ENCODE peak calls at places on chromosomes 16 and 17, in eight cellular contexts. One of them, this sample, is unnamed.

GRCh38 chr16:69150146-69150865 is 17.9 kb downstream of the UTP4 start:
- DNase-seq in amniotic stem cell: peak; percentile 39
- DNase-seq in cardiac muscle cell: peak; percentile 88
- DNase-seq in Caki2: peak; percentile 44
- DNase-seq in Peyer's patch: peak; percentile 46
- DNase-seq in naive thymus-derived CD8-positive, alpha-beta T cell: peak; percentile 15
- DNase-seq in psoas muscle: no peak
- DNase-seq in neural crest cell: peak; percentile 53
- DNase-seq in this sample: peak; percentile 60

GRCh38 chr17:17484451-17484899 is 7.7 kb downstream of the MED9 start:
- DNase-seq in amniotic stem cell: no peak
- DNase-seq in cardiac muscle cell: no peak
- DNase-seq in Caki2: no peak
- DNase-seq in Peyer's patch: no peak
- DNase-seq in naive thymus-derived CD8-positive, alpha-beta T cell: no peak
- DNase-seq in psoas muscle: no peak
- DNase-seq in neural crest cell: no peak
- DNase-seq in this sample: no peak

GRCh38 chr17:34503804-34504203 is 75.6 kb upstream of the TMEM132E start:
- DNase-seq in amniotic stem cell: no peak
- DNase-seq in cardiac muscle cell: no peak
- DNase-seq in Caki2: no peak
- DNase-seq in Peyer's patch: peak; percentile 17
- DNase-seq in naive thymus-derived CD8-positive, alpha-beta T cell: no peak
- DNase-seq in psoas muscle: peak; percentile 16
- DNase-seq in neural crest cell: no peak
- DNase-seq in this sample: no peak

GRCh38 chr16:76749780-76750375 is 441.1 kb upstream of the MON1B start:
- DNase-seq in amniotic stem cell: no peak
- DNase-seq in cardiac muscle cell: no peak
- DNase-seq in Caki2: no peak
- DNase-seq in Peyer's patch: no peak
- DNase-seq in naive thymus-derived CD8-positive, alpha-beta T cell: no peak
- DNase-seq in psoas muscle: no peak
- DNase-seq in neural crest cell: no peak
- DNase-seq in this sample: no peak

GRCh38 chr16:28193530-28194423 is 18.0 kb downstream of the XPO6 start:
- DNase-seq in amniotic stem cell: peak; percentile 68
- DNase-seq in cardiac muscle cell: no peak
- DNase-seq in Caki2: peak; percentile 64
- DNase-seq in Peyer's patch: no peak
- DNase-seq in naive thymus-derived CD8-positive, alpha-beta T cell: peak; percentile 34
- DNase-seq in psoas muscle: peak; percentile 19
- DNase-seq in neural crest cell: no peak
- DNase-seq in this sample: no peak

GRCh38 chr16:56860226-56861020 is 4.6 kb upstream of the SLC12A3 start:
- DNase-seq in amniotic stem cell: no peak
- DNase-seq in cardiac muscle cell: no peak
- DNase-seq in Caki2: no peak
- DNase-seq in Peyer's patch: peak; percentile 63
- DNase-seq in naive thymus-derived CD8-positive, alpha-beta T cell: no peak
- DNase-seq in psoas muscle: no peak
- DNase-seq in neural crest cell: no peak
- DNase-seq in this sample: no peak

GRCh38 chr17:78673395-78673794 is 96.2 kb upstream of the DNAH17 start:
- DNase-seq in amniotic stem cell: no peak
- DNase-seq in cardiac muscle cell: no peak
- DNase-seq in Caki2: no peak
- DNase-seq in Peyer's patch: no peak
- DNase-seq in naive thymus-derived CD8-positive, alpha-beta T cell: no peak
- DNase-seq in psoas muscle: no peak
- DNase-seq in neural crest cell: no peak
- DNase-seq in this sample: no peak

GRCh38 chr16:29124828-29125227 is 140.0 kb downstream of the LAT start:
- DNase-seq in amniotic stem cell: no peak
- DNase-seq in cardiac muscle cell: no peak
- DNase-seq in Caki2: no peak
- DNase-seq in Peyer's patch: no peak
- DNase-seq in naive thymus-derived CD8-positive, alpha-beta T cell: no peak
- DNase-seq in psoas muscle: no peak
- DNase-seq in neural crest cell: no peak
- DNase-seq in this sample: no peak

GRCh38 chr17:41894791-41895331 is 23.9 kb downstream of the ACLY start:
- DNase-seq in amniotic stem cell: peak; percentile 69
- DNase-seq in cardiac muscle cell: no peak
- DNase-seq in Caki2: peak; percentile 85
- DNase-seq in Peyer's patch: no peak
- DNase-seq in naive thymus-derived CD8-positive, alpha-beta T cell: no peak
- DNase-seq in psoas muscle: peak; percentile 65
- DNase-seq in neural crest cell: no peak
- DNase-seq in this sample: no peak

GRCh38 chr16:12390074-12390473 is 413.5 kb downstream of the SNX29 start:
- DNase-seq in amniotic stem cell: no peak
- DNase-seq in cardiac muscle cell: no peak
- DNase-seq in Caki2: no peak
- DNase-seq in Peyer's patch: no peak
- DNase-seq in naive thymus-derived CD8-positive, alpha-beta T cell: no peak
- DNase-seq in psoas muscle: no peak
- DNase-seq in neural crest cell: no peak
- DNase-seq in this sample: no peak

GRCh38 chr17:17684901-17685774 is 3.9 kb downstream of the RAI1 start:
- DNase-seq in amniotic stem cell: no peak
- DNase-seq in cardiac muscle cell: no peak
- DNase-seq in Caki2: peak; percentile 41
- DNase-seq in Peyer's patch: no peak
- DNase-seq in naive thymus-derived CD8-positive, alpha-beta T cell: no peak
- DNase-seq in psoas muscle: no peak
- DNase-seq in neural crest cell: no peak
- DNase-seq in this sample: peak; percentile 57

GRCh38 chr16:65583498-65583897 is 461.6 kb upstream of the CDH11 start:
- DNase-seq in amniotic stem cell: no peak
- DNase-seq in cardiac muscle cell: no peak
- DNase-seq in Caki2: no peak
- DNase-seq in Peyer's patch: no peak
- DNase-seq in naive thymus-derived CD8-positive, alpha-beta T cell: no peak
- DNase-seq in psoas muscle: no peak
- DNase-seq in neural crest cell: no peak
- DNase-seq in this sample: no peak

GRCh38 chr17:50549256-50549941 is 2.4 kb downstream of the SPATA20 start:
- DNase-seq in amniotic stem cell: no peak
- DNase-seq in cardiac muscle cell: no peak
- DNase-seq in Caki2: no peak
- DNase-seq in Peyer's patch: no peak
- DNase-seq in naive thymus-derived CD8-positive, alpha-beta T cell: no peak
- DNase-seq in psoas muscle: no peak
- DNase-seq in neural crest cell: no peak
- DNase-seq in this sample: no peak

GRCh38 chr16:27452569-27453475 is 50.8 kb downstream of the IL21R start:
- DNase-seq in amniotic stem cell: no peak
- DNase-seq in cardiac muscle cell: no peak
- DNase-seq in Caki2: no peak
- DNase-seq in Peyer's patch: no peak
- DNase-seq in naive thymus-derived CD8-positive, alpha-beta T cell: no peak
- DNase-seq in psoas muscle: no peak
- DNase-seq in neural crest cell: no peak
- DNase-seq in this sample: no peak

GRCh38 chr17:4305224-4305623 is 41.4 kb upstream of the ANKFY1 start:
- DNase-seq in amniotic stem cell: no peak
- DNase-seq in cardiac muscle cell: no peak
- DNase-seq in Caki2: no peak
- DNase-seq in Peyer's patch: no peak
- DNase-seq in naive thymus-derived CD8-positive, alpha-beta T cell: no peak
- DNase-seq in psoas muscle: no peak
- DNase-seq in neural crest cell: no peak
- DNase-seq in this sample: no peak

GRCh38 chr17:59617141-59617757 is 2.4 kb upstream of the CLTC start:
- DNase-seq in amniotic stem cell: no peak
- DNase-seq in cardiac muscle cell: no peak
- DNase-seq in Caki2: peak; percentile 19
- DNase-seq in Peyer's patch: no peak
- DNase-seq in naive thymus-derived CD8-positive, alpha-beta T cell: no peak
- DNase-seq in psoas muscle: no peak
- DNase-seq in neural crest cell: no peak
- DNase-seq in this sample: no peak

GRCh38 chr16:56203052-56203451 is 11.8 kb downstream of the GNAO1 start:
- DNase-seq in amniotic stem cell: no peak
- DNase-seq in cardiac muscle cell: no peak
- DNase-seq in Caki2: peak; percentile 27
- DNase-seq in Peyer's patch: peak; percentile 51
- DNase-seq in naive thymus-derived CD8-positive, alpha-beta T cell: no peak
- DNase-seq in psoas muscle: peak; percentile 26
- DNase-seq in neural crest cell: no peak
- DNase-seq in this sample: no peak

GRCh38 chr17:67245694-67246397 is 850 bp upstream of the HELZ start:
- DNase-seq in amniotic stem cell: no peak
- DNase-seq in cardiac muscle cell: peak; percentile 79
- DNase-seq in Caki2: peak; percentile 24
- DNase-seq in Peyer's patch: no peak
- DNase-seq in naive thymus-derived CD8-positive, alpha-beta T cell: peak; percentile 29
- DNase-seq in psoas muscle: peak; percentile 19
- DNase-seq in neural crest cell: peak; percentile 38
- DNase-seq in this sample: peak; percentile 33

GRCh38 chr17:73644145-73645049 is at the start of gene SDK2:
- DNase-seq in amniotic stem cell: no peak
- DNase-seq in cardiac muscle cell: peak; percentile 69
- DNase-seq in Caki2: peak; percentile 28
- DNase-seq in Peyer's patch: peak; percentile 39
- DNase-seq in naive thymus-derived CD8-positive, alpha-beta T cell: no peak
- DNase-seq in psoas muscle: no peak
- DNase-seq in neural crest cell: peak; percentile 43
- DNase-seq in this sample: peak; percentile 30

GRCh38 chr16:58040945-58041627 is 15.5 kb downstream of the MMP15 start:
- DNase-seq in amniotic stem cell: no peak
- DNase-seq in cardiac muscle cell: no peak
- DNase-seq in Caki2: no peak
- DNase-seq in Peyer's patch: no peak
- DNase-seq in naive thymus-derived CD8-positive, alpha-beta T cell: no peak
- DNase-seq in psoas muscle: no peak
- DNase-seq in neural crest cell: no peak
- DNase-seq in this sample: no peak

GRCh38 chr16:56198044-56198754 is 6.9 kb downstream of the GNAO1 start:
- DNase-seq in amniotic stem cell: no peak
- DNase-seq in cardiac muscle cell: no peak
- DNase-seq in Caki2: no peak
- DNase-seq in Peyer's patch: no peak
- DNase-seq in naive thymus-derived CD8-positive, alpha-beta T cell: no peak
- DNase-seq in psoas muscle: no peak
- DNase-seq in neural crest cell: no peak
- DNase-seq in this sample: no peak

GRCh38 chr16:84754353-84754856 is 54.6 kb downstream of the USP10 start:
- DNase-seq in amniotic stem cell: peak; percentile 71
- DNase-seq in cardiac muscle cell: peak; percentile 82
- DNase-seq in Caki2: peak; percentile 68
- DNase-seq in Peyer's patch: peak; percentile 69
- DNase-seq in naive thymus-derived CD8-positive, alpha-beta T cell: peak; percentile 60
- DNase-seq in psoas muscle: no peak
- DNase-seq in neural crest cell: peak; percentile 73
- DNase-seq in this sample: peak; percentile 73

GRCh38 chr17:57597531-57598453 is 147.3 kb downstream of the CCDC182 start:
- DNase-seq in amniotic stem cell: peak; percentile 57
- DNase-seq in cardiac muscle cell: peak; percentile 79
- DNase-seq in Caki2: peak; percentile 70
- DNase-seq in Peyer's patch: peak; percentile 59
- DNase-seq in naive thymus-derived CD8-positive, alpha-beta T cell: no peak
- DNase-seq in psoas muscle: peak; percentile 64
- DNase-seq in neural crest cell: peak; percentile 74
- DNase-seq in this sample: peak; percentile 85